ENCODE peak calls at places on chromosomes 6 and 20, in nine cellular contexts. One of them, this sample, is unnamed.

GRCh38 chr6:40550096-40550731 is 37.0 kb downstream of the LRFN2 start:
- DNase-seq in K562: peak; percentile 66
- DNase-seq in HepG2: peak; percentile 54
- DNase-seq in H1: no peak
- DNase-seq in SK-N-SH: peak; percentile 35
- DNase-seq in A549: peak; percentile 5
- DNase-seq in HCT116: peak; percentile 44
- DNase-seq in endothelial cell of umbilical vein: peak; percentile 46
- DNase-seq in GM12878: no peak
- DNase-seq in this sample: peak; percentile 64

GRCh38 chr20:57003012-57003411 is 263.4 kb downstream of the BMP7 start:
- DNase-seq in GM12878: no peak
- DNase-seq in A549: no peak
- DNase-seq in HCT116: no peak
- DNase-seq in H1: no peak
- DNase-seq in HepG2: no peak
- DNase-seq in SK-N-SH: no peak
- DNase-seq in K562: no peak
- DNase-seq in endothelial cell of umbilical vein: no peak
- DNase-seq in this sample: no peak

GRCh38 chr6:16236648-16237199 is 1.7 kb upstream of the GMPR start:
- DNase-seq in HCT116: no peak
- DNase-seq in K562: peak; percentile 45
- DNase-seq in A549: no peak
- DNase-seq in GM12878: peak; percentile 56
- DNase-seq in HepG2: no peak
- DNase-seq in endothelial cell of umbilical vein: peak; percentile 88
- DNase-seq in SK-N-SH: no peak
- DNase-seq in H1: no peak
- DNase-seq in this sample: peak; percentile 49

GRCh38 chr6:1993049-1993448 is 252.4 kb downstream of the GMDS start:
- DNase-seq in SK-N-SH: no peak
- DNase-seq in H1: no peak
- DNase-seq in HCT116: no peak
- DNase-seq in GM12878: no peak
- DNase-seq in A549: no peak
- DNase-seq in endothelial cell of umbilical vein: no peak
- DNase-seq in K562: no peak
- DNase-seq in HepG2: no peak
- DNase-seq in this sample: no peak

GRCh38 chr6:10271982-10272381 is 142.9 kb downstream of the TFAP2A start:
- DNase-seq in HCT116: no peak
- DNase-seq in K562: no peak
- DNase-seq in endothelial cell of umbilical vein: no peak
- DNase-seq in H1: no peak
- DNase-seq in HepG2: no peak
- DNase-seq in GM12878: no peak
- DNase-seq in SK-N-SH: no peak
- DNase-seq in A549: no peak
- DNase-seq in this sample: no peak

GRCh38 chr6:6781877-6782236 is 193.3 kb downstream of the LY86 start:
- DNase-seq in HepG2: no peak
- DNase-seq in SK-N-SH: no peak
- DNase-seq in A549: no peak
- DNase-seq in GM12878: no peak
- DNase-seq in H1: no peak
- DNase-seq in K562: no peak
- DNase-seq in endothelial cell of umbilical vein: no peak
- DNase-seq in HCT116: no peak
- DNase-seq in this sample: no peak

GRCh38 chr6:40456390-40457013 is 130.7 kb downstream of the LRFN2 start:
- DNase-seq in K562: no peak
- DNase-seq in GM12878: no peak
- DNase-seq in endothelial cell of umbilical vein: no peak
- DNase-seq in HCT116: no peak
- DNase-seq in A549: no peak
- DNase-seq in H1: no peak
- DNase-seq in SK-N-SH: no peak
- DNase-seq in HepG2: no peak
- DNase-seq in this sample: no peak

GRCh38 chr6:3651698-3652229 is 99.7 kb downstream of the PXDC1 start:
- DNase-seq in A549: no peak
- DNase-seq in K562: no peak
- DNase-seq in HCT116: no peak
- DNase-seq in H1: no peak
- DNase-seq in SK-N-SH: no peak
- DNase-seq in GM12878: no peak
- DNase-seq in endothelial cell of umbilical vein: no peak
- DNase-seq in HepG2: no peak
- DNase-seq in this sample: no peak

GRCh38 chr6:105993769-105994521 is 92.2 kb upstream of the PRDM1 start:
- DNase-seq in H1: peak; percentile 65
- DNase-seq in endothelial cell of umbilical vein: peak; percentile 4
- DNase-seq in K562: no peak
- DNase-seq in HepG2: no peak
- DNase-seq in HCT116: no peak
- DNase-seq in GM12878: no peak
- DNase-seq in SK-N-SH: peak; percentile 41
- DNase-seq in A549: no peak
- DNase-seq in this sample: peak; percentile 85

DNA sequence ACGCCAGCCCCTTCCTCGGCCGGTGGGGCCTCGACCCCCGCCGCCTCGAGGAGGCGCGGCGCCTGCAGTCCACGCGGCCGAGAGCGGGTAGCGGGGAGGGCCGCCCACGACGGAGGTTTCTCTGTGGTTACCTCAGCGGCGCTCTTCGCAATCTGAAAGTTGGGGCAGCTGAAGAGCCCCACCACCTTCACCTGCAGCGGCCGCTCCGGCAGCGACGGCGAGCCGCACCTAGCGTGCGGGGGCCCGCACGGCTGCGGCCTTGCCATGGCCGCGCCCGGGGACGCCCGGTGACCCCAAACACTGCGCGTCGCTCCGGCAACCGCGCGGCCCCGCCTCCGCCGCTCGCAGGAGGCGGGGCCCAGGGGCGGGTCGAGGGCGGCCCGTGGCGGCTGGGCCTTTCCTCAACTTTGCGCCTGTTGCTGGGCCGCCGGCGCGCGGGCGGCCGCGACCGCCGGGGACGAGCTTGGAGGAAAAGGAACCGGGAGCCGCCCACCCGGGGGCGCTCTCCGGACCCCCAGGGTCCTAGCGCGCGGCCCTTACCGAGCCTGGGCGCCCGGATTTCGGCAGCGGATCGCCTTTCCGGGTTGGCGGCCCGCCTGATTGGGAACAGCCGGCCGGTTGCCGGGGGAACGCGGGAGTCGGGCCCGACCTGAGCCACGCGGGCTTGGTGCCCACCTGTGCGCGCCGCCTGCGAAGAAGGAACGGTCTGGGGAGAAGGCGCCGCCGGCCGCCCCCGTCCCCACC is at the start of the genes PPIL6 and SMPD2:
- DNase-seq in HCT116: peak; percentile 70
- DNase-seq in endothelial cell of umbilical vein: peak; percentile 86
- DNase-seq in A549: peak; percentile 57
- DNase-seq in HepG2: peak; percentile 77
- DNase-seq in K562: peak; percentile 95
- DNase-seq in GM12878: no peak
- DNase-seq in H1: peak; percentile 86
- DNase-seq in SK-N-SH: peak; percentile 98
- DNase-seq in this sample: peak; percentile 94
- TF ChIP-seq MAX in HCT116: peak; percentile 94
- TF ChIP-seq MAX in endothelial cell of umbilical vein: peak; percentile 39
- TF ChIP-seq MAX in A549: peak; percentile 92
- TF ChIP-seq MAX in HepG2: peak; percentile 92
- TF ChIP-seq MAX in K562: peak; percentile 90
- TF ChIP-seq MAX in GM12878: peak; percentile 91
- TF ChIP-seq MAX in H1: peak; percentile 79
- TF ChIP-seq MAX in SK-N-SH: peak; percentile 94
- TF ChIP-seq MAX in this sample: peak; percentile 77

GRCh38 chr6:134105903-134106302 is 53.5 kb upstream of the SLC2A12 start:
- DNase-seq in HepG2: no peak
- DNase-seq in GM12878: no peak
- DNase-seq in H1: no peak
- DNase-seq in A549: no peak
- DNase-seq in SK-N-SH: no peak
- DNase-seq in endothelial cell of umbilical vein: no peak
- DNase-seq in K562: no peak
- DNase-seq in HCT116: no peak
- DNase-seq in this sample: no peak
- H3K4me3 ChIP-seq in HepG2: no peak overlapping the region
- H3K4me3 ChIP-seq in GM12878: no peak overlapping the region
- H3K4me3 ChIP-seq in H1: no peak overlapping the region
- H3K4me3 ChIP-seq in A549: no peak overlapping the region
- H3K4me3 ChIP-seq in SK-N-SH: no peak overlapping the region
- H3K4me3 ChIP-seq in endothelial cell of umbilical vein: no peak overlapping the region
- H3K4me3 ChIP-seq in K562: no peak overlapping the region
- H3K4me3 ChIP-seq in HCT116: no peak overlapping the region
- H3K4me3 ChIP-seq in this sample: no peak overlapping the region

GRCh38 chr6:72620866-72621242 is 1.0 kb upstream of the KCNQ5 start:
- DNase-seq in SK-N-SH: peak; percentile 12
- DNase-seq in K562: no peak
- DNase-seq in HepG2: no peak
- DNase-seq in HCT116: no peak
- DNase-seq in GM12878: no peak
- DNase-seq in endothelial cell of umbilical vein: no peak
- DNase-seq in A549: no peak
- DNase-seq in H1: peak; percentile 56
- DNase-seq in this sample: peak; percentile 42
- TF ChIP-seq MAX in SK-N-SH: no peak
- TF ChIP-seq MAX in K562: no peak
- TF ChIP-seq MAX in HepG2: no peak
- TF ChIP-seq MAX in HCT116: no peak
- TF ChIP-seq MAX in GM12878: no peak
- TF ChIP-seq MAX in endothelial cell of umbilical vein: no peak
- TF ChIP-seq MAX in A549: no peak
- TF ChIP-seq MAX in H1: no peak
- TF ChIP-seq MAX in this sample: no peak

GRCh38 chr6:27141472-27142015 is 106.0 kb upstream of the PRSS16 start:
- DNase-seq in endothelial cell of umbilical vein: no peak
- DNase-seq in GM12878: no peak
- DNase-seq in HepG2: no peak
- DNase-seq in A549: no peak
- DNase-seq in SK-N-SH: no peak
- DNase-seq in H1: no peak
- DNase-seq in HCT116: no peak
- DNase-seq in K562: no peak
- DNase-seq in this sample: no peak
- H3K4me3 ChIP-seq in endothelial cell of umbilical vein: no peak overlapping the region
- H3K4me3 ChIP-seq in GM12878: peak overlapping the region; percentile 92
- H3K4me3 ChIP-seq in HepG2: no peak overlapping the region
- H3K4me3 ChIP-seq in A549: peak overlapping the region; percentile 32
- H3K4me3 ChIP-seq in SK-N-SH: peak overlapping the region; percentile 42
- H3K4me3 ChIP-seq in H1: peak overlapping the region; percentile 95
- H3K4me3 ChIP-seq in HCT116: no peak overlapping the region
- H3K4me3 ChIP-seq in K562: peak overlapping the region; percentile 71
- H3K4me3 ChIP-seq in this sample: peak overlapping the region; percentile 57

GRCh38 chr6:167572106-167572505 is 247.2 kb downstream of the TTLL2 start:
- DNase-seq in HCT116: no peak
- DNase-seq in endothelial cell of umbilical vein: no peak
- DNase-seq in SK-N-SH: no peak
- DNase-seq in GM12878: no peak
- DNase-seq in HepG2: no peak
- DNase-seq in A549: no peak
- DNase-seq in K562: no peak
- DNase-seq in H1: no peak
- DNase-seq in this sample: no peak

GRCh38 chr6:167571550-167571949 is 246.7 kb downstream of the TTLL2 start:
- DNase-seq in HepG2: no peak
- DNase-seq in GM12878: no peak
- DNase-seq in HCT116: no peak
- DNase-seq in endothelial cell of umbilical vein: no peak
- DNase-seq in A549: no peak
- DNase-seq in K562: no peak
- DNase-seq in SK-N-SH: no peak
- DNase-seq in H1: no peak
- DNase-seq in this sample: no peak

GRCh38 chr6:167569041-167569805 is 244.3 kb downstream of the TTLL2 start:
- DNase-seq in GM12878: no peak
- DNase-seq in endothelial cell of umbilical vein: no peak
- DNase-seq in K562: no peak
- DNase-seq in HCT116: no peak
- DNase-seq in H1: no peak
- DNase-seq in SK-N-SH: no peak
- DNase-seq in HepG2: no peak
- DNase-seq in A549: no peak
- DNase-seq in this sample: no peak

GRCh38 chr6:167569879-167570278 is 245.0 kb downstream of the TTLL2 start:
- DNase-seq in K562: no peak
- DNase-seq in endothelial cell of umbilical vein: no peak
- DNase-seq in SK-N-SH: no peak
- DNase-seq in HepG2: no peak
- DNase-seq in H1: no peak
- DNase-seq in GM12878: no peak
- DNase-seq in HCT116: no peak
- DNase-seq in A549: no peak
- DNase-seq in this sample: no peak

GRCh38 chr6:167570460-167571400 is 245.8 kb downstream of the TTLL2 start:
- DNase-seq in H1: no peak
- DNase-seq in endothelial cell of umbilical vein: no peak
- DNase-seq in HCT116: no peak
- DNase-seq in A549: no peak
- DNase-seq in K562: no peak
- DNase-seq in GM12878: no peak
- DNase-seq in SK-N-SH: no peak
- DNase-seq in HepG2: no peak
- DNase-seq in this sample: no peak
- TF ChIP-seq MAX in H1: no peak
- TF ChIP-seq MAX in endothelial cell of umbilical vein: no peak
- TF ChIP-seq MAX in HCT116: no peak
- TF ChIP-seq MAX in A549: no peak
- TF ChIP-seq MAX in K562: no peak
- TF ChIP-seq MAX in GM12878: no peak
- TF ChIP-seq MAX in SK-N-SH: no peak
- TF ChIP-seq MAX in HepG2: no peak
- TF ChIP-seq MAX in this sample: no peak

DNA sequence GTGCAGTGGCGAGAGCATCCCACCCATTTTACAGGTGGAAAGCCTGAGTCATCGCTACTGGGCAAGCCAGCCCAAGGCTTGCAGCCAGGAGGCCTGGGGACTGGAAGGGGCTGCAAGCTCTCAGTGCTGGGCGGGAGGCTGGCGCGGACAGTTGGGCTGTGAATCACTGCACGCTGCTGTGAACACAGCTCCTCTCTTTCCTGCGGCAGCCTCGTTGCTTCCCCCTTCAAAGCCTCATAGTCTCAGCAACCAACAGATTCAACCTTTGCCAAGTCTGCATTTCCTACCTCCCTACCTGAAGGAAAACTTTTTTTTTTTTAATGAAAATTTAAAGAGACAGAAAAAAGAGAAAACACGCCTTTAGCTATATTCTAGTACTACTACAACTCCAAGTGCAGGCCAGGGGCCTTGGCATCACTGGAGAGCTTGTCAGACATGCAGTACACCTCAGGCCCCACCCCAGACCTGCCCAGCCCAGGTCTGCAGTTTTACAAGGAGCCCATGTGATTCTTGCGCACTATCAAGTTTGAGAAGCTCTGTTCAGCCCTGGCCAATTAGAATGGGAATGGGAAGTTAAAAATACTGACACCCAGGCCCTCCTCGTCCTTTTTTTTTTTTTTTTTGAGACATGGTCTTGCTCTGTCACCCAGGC is 85.1 kb downstream of the NFATC2 start:
- DNase-seq in A549: peak; percentile 40
- DNase-seq in HepG2: no peak
- DNase-seq in endothelial cell of umbilical vein: peak; percentile 72
- DNase-seq in HCT116: peak; percentile 24
- DNase-seq in GM12878: no peak
- DNase-seq in H1: no peak
- DNase-seq in K562: no peak
- DNase-seq in SK-N-SH: peak; percentile 44
- DNase-seq in this sample: peak; percentile 54
- H3K4me3 ChIP-seq in A549: peak overlapping the region; percentile 24
- H3K4me3 ChIP-seq in HepG2: no peak overlapping the region
- H3K4me3 ChIP-seq in endothelial cell of umbilical vein: no peak overlapping the region
- H3K4me3 ChIP-seq in HCT116: peak overlapping the region; percentile 46
- H3K4me3 ChIP-seq in GM12878: no peak overlapping the region
- H3K4me3 ChIP-seq in H1: no peak overlapping the region
- H3K4me3 ChIP-seq in K562: no peak overlapping the region
- H3K4me3 ChIP-seq in SK-N-SH: peak overlapping the region; percentile 35
- H3K4me3 ChIP-seq in this sample: no peak overlapping the region